ENCODE peak calls at places on chromosomes 11 and 22, in six cellular contexts. I is CD4-positive, alpha-beta memory T cell; F is A549; O is heart right ventricle; V is CD8-positive, alpha-beta T cell; S is H9. W is an unnamed sample. For H3K9me3, the result is how much of the 10 kb centered on the place peaks cover.

GRCh38 chr11:65476632-65477270 is 22.1 kb upstream of the MALAT1 start:
- DNase-seq in I (no peak), F (no peak), O (no peak), V (no peak), S (no peak), W (no peak)

GRCh38 chr22:45578524-45579147 is 76.0 kb downstream of the FBLN1 start:
- DNase-seq in I (no peak), F (no peak), O (no peak), V (no peak), S (no peak), W (no peak)

GRCh38 chr11:19714387-19715363 is 2.0 kb downstream of the NAV2 start:
- DNase-seq in I (peak), F (peak), O (peak), V (no peak), S (peak), W (no peak)

GRCh38 chr11:12803086-12803826 is 129.0 kb downstream of the TEAD1 start:
- DNase-seq in I (no peak), F (no peak), O (no peak), V (no peak), S (no peak), W (no peak)

GRCh38 chr22:22011964-22012363 is 29.4 kb upstream of the TOP3B start:
- DNase-seq in I (no peak), F (no peak), O (no peak), V (no peak), S (no peak), W (no peak)

GRCh38 chr11:62439785-62440602 is 21.2 kb downstream of the SCGB1A1 start:
- DNase-seq in I (no peak), F (no peak), O (peak), V (no peak), S (no peak), W (no peak)

GRCh38 chr11:121890377-121890776 is 225.6 kb downstream of the BLID start:
- DNase-seq in I (no peak), F (no peak), O (no peak), V (no peak), S (no peak), W (no peak)

GRCh38 chr11:25593221-25593620 is 738.7 kb upstream of the ANO3 start:
- DNase-seq in I (no peak), F (no peak), O (no peak), V (no peak), S (no peak), W (no peak)

GRCh38 chr11:72782081-72782920 is 11.5 kb downstream of the STARD10 start:
- DNase-seq in I (no peak), F (no peak), O (no peak), V (no peak), S (peak), W (no peak)

GRCh38 chr22:37457093-37457893 is 28.9 kb downstream of the MFNG start:
- DNase-seq in I (peak), F (peak), O (peak), V (peak), S (peak), W (peak)

GRCh38 chr22:36305813-36306212 is 52.9 kb downstream of the APOL1 start:
- DNase-seq in I (no peak), F (no peak), O (no peak), V (no peak), S (no peak), W (no peak)

GRCh38 chr11:96000064-96000463 is 76.2 kb upstream of the MTMR2 start:
- DNase-seq in I (no peak), F (no peak), O (no peak), V (no peak), S (no peak), W (no peak)

GRCh38 chr11:81005595-81005994 is 1564.8 kb upstream of the TENM4 start:
- DNase-seq in I (no peak), F (peak), O (no peak), V (no peak), S (no peak), W (no peak)

GRCh38 chr11:63635762-63636465 is 21.7 kb upstream of the PLAAT3 start:
- DNase-seq in I (peak), F (peak), O (peak), V (peak), S (peak), W (peak)

GRCh38 chr11:125063429-125064043 is 431 bp downstream of the SLC37A2 start:
- DNase-seq in I (peak), F (no peak), O (no peak), V (no peak), S (peak), W (no peak)

GRCh38 chr11:22456993-22457748 is 119.0 kb downstream of the SLC17A6 start:
- DNase-seq in I (no peak), F (no peak), O (no peak), V (no peak), S (no peak), W (no peak)

GRCh38 chr11:113249491-113249763 is 65.0 kb upstream of the TTC12 start:
- DNase-seq in I (no peak), F (peak), O (no peak), V (no peak), S (no peak), W (no peak)

GRCh38 chr22:28947125-28947524 is 63.8 kb downstream of the ZNRF3 start:
- DNase-seq in I (no peak), F (no peak), O (no peak), V (no peak), S (no peak), W (no peak)

GRCh38 chr11:132131051-132131450 is 760.6 kb downstream of the NTM start:
- DNase-seq in I (no peak), F (no peak), O (no peak), V (no peak), S (no peak), W (no peak)

GRCh38 chr11:9574806-9575530 is 1.5 kb downstream of the WEE1 start:
- DNase-seq in I (peak), F (peak), O (peak), V (peak), S (peak), W (no peak)

GRCh38 chr22:19849800-19850481 is 4.7 kb downstream of the GNB1L start:
- DNase-seq in I (no peak), F (no peak), O (no peak), V (no peak), S (no peak), W (no peak)

GRCh38 chr11:116661056-116661455 is 111.7 kb downstream of the BUD13 start:
- DNase-seq in I (no peak), F (no peak), O (no peak), V (no peak), S (peak), W (no peak)

GRCh38 chr22:26939466-26939865 is 282.1 kb downstream of the MIAT start:
- DNase-seq in I (no peak), F (no peak), O (no peak), V (no peak), S (no peak), W (no peak)

GRCh38 chr11:95991101-95991500 is 67.2 kb upstream of the MTMR2 start:
- DNase-seq in I (no peak), F (peak), O (no peak), V (no peak), S (no peak), W (no peak)

DNA sequence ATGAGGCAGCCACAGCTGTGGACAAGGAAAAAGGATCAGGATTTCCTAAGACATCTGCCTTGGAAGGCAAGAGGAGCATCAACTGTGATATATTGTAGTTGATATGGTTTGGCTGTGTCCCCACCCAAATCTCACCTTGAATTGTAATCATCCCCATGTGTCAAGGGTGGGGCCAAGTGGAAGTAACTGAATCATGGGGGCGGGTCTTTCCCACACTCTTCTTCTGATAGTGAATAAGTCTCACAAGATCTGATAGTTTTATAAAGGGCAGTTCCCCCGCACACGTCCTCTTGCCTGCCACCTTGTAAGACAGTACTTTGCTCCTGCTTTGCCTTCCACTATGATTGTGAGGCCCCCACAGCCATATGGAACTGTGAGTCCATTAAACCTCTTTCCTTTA is 10.2 kb downstream of the RIC8A start:
- DNase-seq in I (no peak), F (no peak), O (no peak), V (no peak), S (no peak), W (no peak)
- H3K9me3 ChIP-seq in I (under half), F (under half), O (under half), V (under half), S (under half), W (under half)

GRCh38 chr22:48573766-48574165 is 1253.9 kb downstream of the BRD1 start:
- DNase-seq in I (no peak), F (no peak), O (no peak), V (no peak), S (no peak), W (no peak)

GRCh38 chr22:48572951-48573350 is 1254.7 kb downstream of the BRD1 start:
- DNase-seq in I (no peak), F (no peak), O (no peak), V (no peak), S (no peak), W (no peak)

GRCh38 chr22:48568736-48569330 is 1258.8 kb downstream of the BRD1 start:
- DNase-seq in I (no peak), F (no peak), O (no peak), V (no peak), S (no peak), W (no peak)

GRCh38 chr22:48569476-48570233 is 1258.0 kb downstream of the BRD1 start:
- DNase-seq in I (no peak), F (no peak), O (no peak), V (no peak), S (no peak), W (no peak)

DNA sequence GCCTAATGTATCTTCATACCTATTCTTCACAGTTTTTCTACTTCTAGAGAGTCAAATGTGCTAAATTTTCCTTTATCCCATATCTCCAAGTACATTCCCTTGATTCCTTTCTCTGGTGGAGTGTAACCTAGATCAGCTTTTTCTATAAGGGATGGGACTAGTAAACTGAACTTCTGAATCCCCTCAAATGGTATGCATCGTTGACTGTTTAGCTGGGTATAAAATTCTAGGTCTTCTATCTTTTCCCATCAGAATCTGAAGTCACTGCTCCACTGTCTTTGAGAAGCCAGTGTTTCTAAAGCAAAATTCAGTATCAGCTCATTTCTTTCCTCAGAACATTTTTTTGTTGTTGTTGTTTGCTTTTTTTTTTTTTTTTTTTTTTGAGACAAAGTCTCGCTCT is 1256.8 kb downstream of the BRD1 start:
- DNase-seq in I (no peak), F (no peak), O (no peak), V (no peak), S (no peak), W (no peak)
- H3K9me3 ChIP-seq in I (under half), F (under half), O (under half), V (under half), S (under half), W (under half)

GRCh38 chr11:33618956-33619355 is 81.7 kb downstream of the C11orf91 start:
- DNase-seq in I (no peak), F (no peak), O (no peak), V (no peak), S (no peak), W (no peak)

GRCh38 chr11:33615751-33616150 is 84.9 kb downstream of the C11orf91 start:
- DNase-seq in I (no peak), F (no peak), O (no peak), V (no peak), S (no peak), W (no peak)

GRCh38 chr11:33618363-33618735 is 82.3 kb downstream of the C11orf91 start:
- DNase-seq in I (no peak), F (no peak), O (no peak), V (no peak), S (no peak), W (no peak)

GRCh38 chr11:33616552-33616951 is 84.1 kb downstream of the C11orf91 start:
- DNase-seq in I (no peak), F (no peak), O (no peak), V (no peak), S (no peak), W (no peak)

DNA sequence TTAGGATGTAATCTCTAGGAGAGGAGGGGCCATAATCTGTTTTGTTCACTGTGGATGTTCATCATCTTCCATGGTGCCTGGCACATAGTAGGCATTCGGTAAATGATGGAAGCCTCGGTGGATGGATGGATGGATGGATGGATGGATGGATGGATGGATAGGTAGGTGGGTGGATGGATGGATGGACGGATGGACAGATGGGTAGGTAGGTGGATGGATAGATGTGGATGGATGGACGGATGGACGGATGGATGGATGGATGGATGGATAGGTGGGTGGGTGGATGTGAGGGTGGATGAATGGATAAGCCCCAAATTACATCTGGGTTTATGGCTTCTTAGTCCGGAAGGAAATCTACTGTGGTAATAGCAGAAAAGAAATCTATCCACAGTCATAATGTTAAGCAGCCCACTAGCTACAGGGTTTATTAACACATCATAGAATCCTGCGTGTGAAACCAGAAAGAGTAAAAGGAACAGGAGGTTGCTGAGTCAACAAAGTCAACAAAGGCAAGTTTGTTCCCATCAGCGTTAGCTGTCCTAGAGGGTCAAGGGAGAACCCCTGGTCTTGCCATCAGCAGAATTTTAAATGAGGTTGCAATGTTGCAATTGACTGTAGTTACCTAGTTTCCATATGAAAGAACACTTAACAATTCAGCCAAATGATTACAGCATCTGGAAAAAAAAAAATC is 82.8 kb downstream of the C11orf91 start:
- DNase-seq in I (no peak), F (no peak), O (no peak), V (no peak), S (no peak), W (no peak)
- H3K9me3 ChIP-seq in I (under half), F (under half), O (under half), V (under half), S (under half), W (under half)

GRCh38 chr11:133827556-133827955 is 17.8 kb downstream of the SPATA19 start:
- DNase-seq in I (no peak), F (no peak), O (no peak), V (no peak), S (no peak), W (no peak)
- H3K9me3 ChIP-seq in I (under half), F (under half), O (under half), V (under half), S (under half), W (under half)

DNA sequence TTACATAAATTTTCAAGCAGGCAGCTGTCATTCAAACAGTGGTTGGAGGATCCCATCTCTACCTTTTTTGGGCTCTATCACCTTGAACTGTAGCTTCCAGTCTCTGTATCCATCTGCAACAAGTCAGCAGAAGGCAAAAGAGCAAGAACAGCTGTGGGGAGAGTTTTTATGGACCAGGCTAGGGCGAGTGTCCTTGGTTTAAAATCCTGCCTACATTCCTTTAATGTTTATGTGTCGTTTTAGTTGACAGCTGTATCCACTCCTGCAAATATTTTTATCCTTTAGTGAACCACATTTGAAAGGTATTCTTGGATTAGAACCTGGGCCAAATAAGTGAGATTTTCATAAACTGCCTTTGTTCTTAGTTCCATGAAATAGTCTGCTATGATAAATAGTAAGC is 712.3 kb downstream of the ETS1 start:
- DNase-seq in I (no peak), F (no peak), O (no peak), V (no peak), S (no peak), W (no peak)
- H3K9me3 ChIP-seq in I (under half), F (under half), O (under half), V (under half), S (under half), W (under half)

DNA sequence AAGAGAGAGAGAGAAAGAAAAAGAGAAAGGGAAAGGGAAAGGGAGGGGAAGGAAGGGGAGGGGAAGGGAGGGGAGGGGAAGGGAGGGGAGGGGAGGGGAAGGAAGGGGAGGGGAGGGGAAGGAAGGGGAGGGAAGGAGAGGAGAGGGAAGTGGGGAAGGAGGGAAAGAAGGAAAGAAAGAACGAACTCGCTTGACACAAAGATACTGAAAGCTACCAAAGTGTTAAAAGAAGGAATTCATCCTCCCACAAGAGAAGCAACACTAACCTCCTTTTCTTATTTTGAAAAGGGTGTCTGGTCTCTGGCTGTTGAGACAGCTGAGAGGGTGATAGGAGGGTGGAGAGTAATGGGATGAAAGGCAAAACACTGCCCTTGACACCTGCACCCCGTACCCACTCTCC is 172.6 kb downstream of the SHANK2 start:
- DNase-seq in I (no peak), F (no peak), O (no peak), V (no peak), S (no peak), W (no peak)
- H3K9me3 ChIP-seq in I (under half), F (under half), O (under half), V (under half), S (under half), W (under half)

GRCh38 chr11:108207683-108208060 is 14.8 kb downstream of the NPAT start:
- DNase-seq in I (no peak), F (no peak), O (no peak), V (no peak), S (no peak), W (no peak)
- H3K9me3 ChIP-seq in I (under half), F (under half), O (under half), V (under half), S (under half), W (under half)

GRCh38 chr22:49593509-49593908 is 234.2 kb downstream of the BRD1 start:
- DNase-seq in I (no peak), F (no peak), O (no peak), V (no peak), S (no peak), W (no peak)

GRCh38 chr22:49590851-49591445 is 236.7 kb downstream of the BRD1 start:
- DNase-seq in I (no peak), F (no peak), O (no peak), V (no peak), S (no peak), W (no peak)

GRCh38 chr22:49592780-49593501 is 234.7 kb downstream of the BRD1 start:
- DNase-seq in I (no peak), F (no peak), O (no peak), V (no peak), S (no peak), W (no peak)

GRCh38 chr22:49595465-49596078 is 232.1 kb downstream of the BRD1 start:
- DNase-seq in I (no peak), F (no peak), O (no peak), V (no peak), S (no peak), W (no peak)

GRCh38 chr22:49594078-49594477 is 233.6 kb downstream of the BRD1 start:
- DNase-seq in I (no peak), F (no peak), O (no peak), V (no peak), S (no peak), W (no peak)
- H3K9me3 ChIP-seq in I (under half), F (under half), O (under half), V (under half), S (under half), W (under half)

DNA sequence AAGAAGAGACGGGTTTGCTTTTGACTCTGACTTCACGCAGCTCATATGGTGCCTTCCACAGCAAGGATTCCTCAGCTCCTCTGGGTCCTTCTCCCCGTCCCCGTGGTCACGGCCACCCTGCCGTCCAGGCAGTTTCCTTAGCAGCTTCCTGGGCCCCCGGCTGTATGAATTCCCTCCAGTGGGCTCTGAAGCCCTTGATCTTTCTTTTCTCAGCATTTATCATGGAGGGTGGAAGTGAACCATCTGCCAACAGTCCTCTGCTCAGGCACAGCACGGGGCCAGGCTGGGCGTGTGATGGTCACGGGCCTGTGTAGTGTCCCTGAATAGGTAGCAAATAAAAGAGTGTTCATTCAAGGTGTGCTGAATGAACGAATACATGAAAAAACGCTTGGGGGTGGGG is 782.4 kb downstream of the BRD1 start:
- DNase-seq in I (no peak), F (no peak), O (no peak), V (no peak), S (no peak), W (no peak)
- H3K9me3 ChIP-seq in I (under half), F (under half), O (under half), V (under half), S (under half), W (under half)

GRCh38 chr11:127492025-127492424 is 491.5 kb upstream of the KIRREL3 start:
- DNase-seq in I (no peak), F (no peak), O (no peak), V (no peak), S (no peak), W (no peak)
- H3K9me3 ChIP-seq in I (under half), F (under half), O (under half), V (under half), S (under half), W (under half)